ENCODE peak calls at places on chromosome 21, in six cellular contexts. U is kidney; E is lung; H is hepatocyte; I is CD8-positive, alpha-beta T cell; B is Panc1. D is an unnamed sample. For H3K4me1, the result is how much of the 10 kb centered on the place peaks cover.

GRCh38 chr21:29372063-29372802 is 73.5 kb downstream of the BACH1 start:
- DNase-seq in U (no peak), I (peak), H (peak), B (no peak), E (peak), D (no peak)

GRCh38 chr21:32073593-32073992 is 200.8 kb downstream of the HUNK start:
- DNase-seq in E (no peak), B (no peak), H (no peak), U (no peak), I (no peak), D (no peak)

GRCh38 chr21:29335720-29336119 is 37.0 kb downstream of the BACH1 start:
- DNase-seq in B (no peak), I (no peak), E (no peak), U (no peak), H (no peak), D (no peak)

GRCh38 chr21:27647401-27647800 is 680.5 kb upstream of the ADAMTS5 start:
- DNase-seq in H (no peak), B (no peak), U (no peak), I (no peak), E (no peak), D (no peak)

GRCh38 chr21:27813750-27814149 is 846.9 kb upstream of the ADAMTS5 start:
- DNase-seq in U (no peak), E (no peak), I (no peak), H (no peak), B (no peak), D (no peak)

GRCh38 chr21:35923971-35924370 is 136.4 kb downstream of the SETD4 start:
- DNase-seq in I (no peak), B (no peak), E (no peak), H (no peak), U (no peak), D (no peak)

GRCh38 chr21:31476551-31477120 is 132.6 kb upstream of the TIAM1 start:
- DNase-seq in E (no peak), B (no peak), I (no peak), H (no peak), U (no peak), D (no peak)

GRCh38 chr21:26471116-26471505 is 102.0 kb downstream of the CYYR1 start:
- DNase-seq in H (no peak), U (no peak), I (no peak), E (no peak), B (no peak), D (no peak)

GRCh38 chr21:29230541-29231275 is 68.0 kb upstream of the BACH1 start:
- DNase-seq in U (no peak), E (no peak), H (no peak), I (no peak), B (no peak), D (no peak)

GRCh38 chr21:32325706-32326105 is 27.1 kb downstream of the MRAP start:
- DNase-seq in H (no peak), B (no peak), E (no peak), U (no peak), I (no peak), D (no peak)

GRCh38 chr21:20617130-20617529 is 381.1 kb upstream of the NCAM2 start:
- DNase-seq in B (no peak), H (peak), U (no peak), I (no peak), E (no peak), D (no peak)

GRCh38 chr21:25913488-25913887 is 178.7 kb downstream of the GABPA start:
- DNase-seq in B (no peak), H (no peak), U (no peak), I (no peak), E (no peak), D (no peak)

GRCh38 chr21:26977741-26978140 is 10.9 kb upstream of the ADAMTS5 start:
- DNase-seq in I (no peak), E (no peak), H (no peak), B (no peak), U (no peak), D (no peak)

GRCh38 chr21:31335957-31336738 is 7.9 kb downstream of the TIAM1 start:
- DNase-seq in E (no peak), B (no peak), I (no peak), H (peak), U (no peak), D (peak)

GRCh38 chr21:31136891-31137290 is 98.6 kb upstream of the KRTAP19-8 start:
- DNase-seq in E (no peak), B (no peak), U (no peak), H (peak), I (no peak), D (no peak)

GRCh38 chr21:22263890-22264289 is 1265.7 kb downstream of the NCAM2 start:
- DNase-seq in H (no peak), B (no peak), E (no peak), U (no peak), I (no peak), D (peak)

GRCh38 chr21:27581168-27581567 is 614.3 kb upstream of the ADAMTS5 start:
- DNase-seq in E (no peak), U (no peak), I (no peak), B (no peak), H (no peak), D (no peak)

GRCh38 chr21:37273911-37274690 is 7.0 kb upstream of the VPS26C start:
- DNase-seq in B (no peak), I (no peak), H (no peak), E (no peak), U (no peak), D (no peak)

GRCh38 chr21:33543505-33544129 is 779 bp downstream of the SON start:
- DNase-seq in B (no peak), E (peak), U (peak), H (no peak), I (no peak), D (peak)

GRCh38 chr21:28875078-28875477 is 117.6 kb downstream of the LTN1 start:
- DNase-seq in U (no peak), B (no peak), I (no peak), H (no peak), E (no peak), D (no peak)

GRCh38 chr21:31161157-31161556 is 122.9 kb upstream of the KRTAP19-8 start:
- DNase-seq in I (no peak), H (no peak), E (no peak), U (no peak), B (no peak), D (no peak)

GRCh38 chr21:28776251-28776650 is 216.4 kb downstream of the LTN1 start:
- DNase-seq in H (no peak), E (no peak), I (no peak), B (no peak), U (no peak), D (no peak)

GRCh38 chr21:33028759-33029511 is 3.2 kb downstream of the OLIG2 start:
- DNase-seq in H (no peak), U (no peak), I (peak), E (no peak), B (no peak), D (no peak)

GRCh38 chr21:32515869-32516268 is 69.5 kb downstream of the TCP10L start:
- DNase-seq in H (no peak), E (no peak), U (no peak), I (no peak), B (no peak), D (no peak)

GRCh38 chr21:33578959-33579542 is 9.4 kb downstream of the DONSON start:
- DNase-seq in U (no peak), E (no peak), I (no peak), B (no peak), H (no peak), D (no peak)

GRCh38 chr21:25614441-25614840 is 7.2 kb upstream of the MRPL39 start:
- DNase-seq in B (no peak), U (no peak), E (no peak), H (no peak), I (no peak), D (no peak)

GRCh38 chr21:30434033-30434631 is 4.1 kb downstream of the KRTAP13-4 start:
- DNase-seq in I (no peak), B (peak), H (peak), E (no peak), U (no peak), D (no peak)

GRCh38 chr21:33123396-33124120 is 53.6 kb downstream of the OLIG1 start:
- DNase-seq in H (no peak), U (no peak), E (no peak), I (no peak), B (no peak), D (no peak)

GRCh38 chr21:30839304-30839703 is 9.7 kb upstream of the KRTAP7-1 start:
- DNase-seq in E (no peak), U (no peak), H (peak), I (no peak), B (no peak), D (no peak)

GRCh38 chr21:30336596-30336995 is 898 bp downstream of the KRTAP27-1 start:
- DNase-seq in E (no peak), I (no peak), U (no peak), B (no peak), H (no peak), D (no peak)

GRCh38 chr21:28489197-28489596 is 503.5 kb downstream of the LTN1 start:
- DNase-seq in I (no peak), B (no peak), U (no peak), E (no peak), H (no peak), D (no peak)

GRCh38 chr21:41170442-41170841 is 2.5 kb downstream of the BACE2 start:
- DNase-seq in E (peak), H (peak), B (peak), U (no peak), I (no peak), D (no peak)

GRCh38 chr21:36835383-36835795 is 131.1 kb downstream of the HLCS start:
- DNase-seq in U (no peak), H (no peak), B (no peak), I (no peak), E (no peak), D (peak)

GRCh38 chr21:33196956-33197374 is 32.8 kb upstream of the IFNAR2 start:
- DNase-seq in E (peak), U (no peak), B (peak), I (peak), H (peak), D (peak)

GRCh38 chr21:17786219-17787181 is 32.7 kb downstream of the C21orf91 start:
- DNase-seq in E (no peak), I (no peak), B (no peak), H (no peak), U (no peak), D (no peak)
- H3K4me1 ChIP-seq in E (under half), I (half or more), B (under half), H (under half), U (under half), D (under half)

DNA sequence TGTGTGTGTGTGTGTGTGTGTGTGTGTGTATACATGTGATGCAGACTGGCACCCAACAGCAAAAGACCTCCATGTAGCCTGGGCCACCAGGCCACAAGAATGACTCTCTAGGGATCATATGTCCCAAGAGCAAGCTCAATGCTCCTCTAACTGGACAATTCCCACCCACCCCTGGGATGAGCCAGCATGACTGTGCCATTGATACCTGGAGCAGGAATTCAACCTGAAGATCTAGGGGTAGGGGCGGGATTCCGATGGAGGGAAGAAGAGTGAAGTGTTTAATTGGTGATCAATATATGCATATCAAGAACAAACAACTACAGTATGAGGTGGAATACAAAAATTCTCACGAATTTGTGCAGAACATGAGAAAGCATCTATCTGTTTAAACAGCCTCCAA is 136.2 kb downstream of the PSMG1 start:
- DNase-seq in U (no peak), H (no peak), I (no peak), B (no peak), E (no peak), D (no peak)
- H3K27ac ChIP-seq in U (no peak), H (no peak), I (no peak), B (no peak), E (no peak), D (no peak)

GRCh38 chr21:38909929-38910328 is 104.2 kb downstream of the ETS2 start:
- DNase-seq in E (no peak), B (no peak), I (no peak), U (no peak), H (no peak), D (no peak)

GRCh38 chr21:38911523-38912354 is 106.0 kb downstream of the ETS2 start:
- DNase-seq in E (no peak), B (no peak), H (no peak), U (no peak), I (no peak), D (no peak)

GRCh38 chr21:38908537-38908936 is 102.8 kb downstream of the ETS2 start:
- DNase-seq in E (no peak), B (no peak), H (no peak), U (no peak), I (no peak), D (no peak)

GRCh38 chr21:38910390-38911008 is 104.8 kb downstream of the ETS2 start:
- DNase-seq in E (no peak), B (no peak), I (no peak), H (no peak), U (no peak), D (no peak)

DNA sequence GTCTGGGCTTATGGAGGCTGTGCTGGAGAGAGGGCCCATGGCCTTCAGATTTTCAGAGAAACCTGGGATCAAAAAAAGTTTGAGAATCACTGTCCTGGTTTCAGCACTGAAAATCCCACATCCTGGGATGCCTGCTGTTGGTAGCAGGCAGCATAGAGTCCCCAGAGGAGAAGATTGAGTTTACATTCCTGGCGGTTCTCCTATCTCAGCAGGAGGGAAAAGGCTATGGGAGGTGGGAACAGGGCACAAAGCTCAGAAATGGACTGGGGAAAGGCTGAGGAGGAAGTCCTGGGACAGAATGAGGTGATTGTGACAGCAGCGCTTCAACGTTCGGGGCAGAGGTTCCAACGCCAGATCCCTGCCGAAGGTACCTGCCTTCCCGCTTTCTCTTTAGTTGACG is 103.4 kb downstream of the ETS2 start:
- DNase-seq in H (no peak), E (no peak), B (no peak), I (no peak), U (no peak), D (no peak)
- H3K4me1 ChIP-seq in H (under half), E (under half), B (under half), I (under half), U (under half), D (half or more)

DNA sequence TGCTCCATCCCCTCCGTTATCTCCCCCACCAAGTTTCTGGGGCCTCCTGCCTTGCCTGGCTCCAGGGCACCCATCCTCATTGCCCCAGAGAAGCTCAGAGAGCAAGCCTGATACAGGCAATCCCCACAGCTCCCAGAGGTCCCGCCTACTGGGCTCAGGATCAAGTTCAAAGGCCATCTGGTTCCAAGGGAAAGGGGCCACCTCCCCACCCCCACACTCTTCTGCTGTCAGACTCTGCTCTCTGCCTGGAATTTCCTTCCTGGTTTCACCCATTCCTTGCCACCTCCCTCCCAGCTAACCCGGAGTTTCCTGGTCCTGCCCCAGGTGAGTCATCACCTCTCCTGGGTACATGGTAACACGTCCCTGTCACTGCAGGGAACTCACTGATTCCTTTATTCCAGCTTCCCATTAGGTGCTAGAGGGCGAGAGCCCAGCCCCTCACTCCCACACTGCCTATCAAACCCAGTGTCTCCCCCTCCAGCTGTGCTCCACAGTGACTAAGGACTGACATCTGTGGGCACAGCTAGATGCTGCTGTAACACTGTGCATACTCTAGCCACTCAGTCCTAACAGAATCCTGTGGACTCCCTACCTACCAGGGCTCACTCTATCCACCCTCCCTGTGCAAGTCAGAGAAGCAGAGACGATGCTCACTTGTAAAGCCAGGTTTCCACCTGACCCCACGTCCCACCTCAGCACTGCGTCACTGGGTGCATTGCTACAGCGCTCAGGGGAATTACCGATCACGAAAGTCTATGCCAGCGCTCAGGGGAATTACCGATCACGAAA is 21.8 kb downstream of the RSPH1 start:
- DNase-seq in B (no peak), I (no peak), H (peak), U (peak), E (peak), D (no peak)
- H3K27ac ChIP-seq in B (no peak), I (no peak), H (peak), U (peak), E (peak), D (no peak)

GRCh38 chr21:45761703-45762102 is 118.2 kb downstream of the PCBP3 start:
- DNase-seq in E (no peak), I (no peak), H (no peak), B (no peak), U (no peak), D (no peak)

GRCh38 chr21:45764792-45765191 is 121.3 kb downstream of the PCBP3 start:
- DNase-seq in I (no peak), U (no peak), E (no peak), B (no peak), H (no peak), D (no peak)

GRCh38 chr21:45763074-45763473 is 119.5 kb downstream of the PCBP3 start:
- DNase-seq in I (no peak), B (no peak), H (no peak), U (no peak), E (no peak), D (no peak)

GRCh38 chr21:45765375-45765774 is 121.8 kb downstream of the PCBP3 start:
- DNase-seq in B (no peak), I (no peak), H (no peak), E (no peak), U (no peak), D (no peak)

GRCh38 chr21:45763506-45763905 is 120.0 kb downstream of the PCBP3 start:
- DNase-seq in E (no peak), I (no peak), U (no peak), B (no peak), H (no peak), D (no peak)
- H3K4me1 ChIP-seq in E (under half), I (under half), U (under half), B (under half), H (under half), D (under half)

GRCh38 chr21:34592120-34592561 is 22.8 kb downstream of the RCAN1 start:
- DNase-seq in E (no peak), I (no peak), H (peak), U (no peak), B (no peak), D (peak)
- H3K27ac ChIP-seq in E (peak), I (no peak), H (peak), U (peak), B (no peak), D (peak)

GRCh38 chr21:44959376-44960091 is 19.7 kb downstream of the SLX9 start:
- DNase-seq in E (no peak), U (peak), B (no peak), I (no peak), H (no peak), D (peak)
- H3K4me1 ChIP-seq in E (under half), U (under half), B (under half), I (under half), H (under half), D (under half)

GRCh38 chr21:43923391-43923790 is 58.4 kb downstream of the AGPAT3 start:
- DNase-seq in U (peak), H (no peak), B (no peak), I (no peak), E (no peak), D (no peak)

GRCh38 chr21:43925096-43925481 is 60.1 kb downstream of the AGPAT3 start:
- DNase-seq in U (peak), H (peak), I (no peak), E (no peak), B (no peak), D (no peak)

GRCh38 chr21:43925609-43926008 is 60.6 kb downstream of the AGPAT3 start:
- DNase-seq in B (no peak), H (no peak), E (no peak), U (peak), I (no peak), D (peak)

GRCh38 chr21:43922949-43923348 is 57.9 kb downstream of the AGPAT3 start:
- DNase-seq in B (no peak), U (peak), I (no peak), E (no peak), H (no peak), D (peak)

GRCh38 chr21:43924421-43925095 is 59.5 kb downstream of the AGPAT3 start:
- DNase-seq in I (no peak), E (no peak), B (no peak), U (peak), H (peak), D (no peak)
- H3K27ac ChIP-seq in I (no peak), E (no peak), B (no peak), U (peak), H (peak), D (peak)

DNA sequence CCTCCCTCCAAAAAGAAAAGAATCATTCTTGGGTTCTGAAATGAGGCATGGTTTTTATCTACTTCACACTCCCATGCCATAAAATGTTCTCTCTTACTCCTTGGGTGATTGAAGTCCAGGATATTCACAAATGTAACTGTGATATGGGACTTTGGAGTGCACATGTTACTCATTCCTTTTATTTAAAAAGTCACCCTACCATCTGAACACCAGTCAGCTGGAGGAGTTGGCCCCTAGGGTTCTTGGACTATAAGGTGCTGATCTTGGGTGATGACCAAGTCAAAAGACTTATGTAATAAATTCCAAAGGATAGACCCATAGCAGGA is 128.4 kb downstream of the CLIC6 start:
- DNase-seq in I (no peak), H (no peak), E (no peak), U (no peak), B (no peak), D (no peak)
- H3K4me1 ChIP-seq in I (under half), H (half or more), E (under half), U (under half), B (under half), D (half or more)

DNA sequence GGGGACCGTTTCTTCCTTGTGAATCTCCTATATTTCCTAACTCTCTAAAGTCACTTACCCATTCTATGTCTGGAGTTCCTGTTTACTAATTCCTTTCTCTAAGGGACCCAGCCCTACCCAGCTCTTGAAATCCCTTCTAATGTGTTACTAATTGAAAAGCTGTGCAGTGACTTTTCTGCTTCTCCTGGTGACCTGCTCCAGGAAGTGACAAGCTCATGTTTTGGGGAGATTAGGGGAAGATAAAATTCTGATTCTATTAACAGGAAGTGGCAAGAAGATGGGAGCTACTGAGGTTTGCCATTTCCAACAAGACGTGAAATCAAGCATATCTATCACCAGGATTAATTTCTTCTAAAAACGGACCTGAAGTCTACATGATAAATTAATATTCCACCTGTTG is 4.1 kb upstream of the SAMSN1 start:
- DNase-seq in H (no peak), E (no peak), I (no peak), B (no peak), U (no peak), D (no peak)
- H3K27ac ChIP-seq in H (no peak), E (no peak), I (no peak), B (no peak), U (no peak), D (no peak)